ENCODE peak calls at places on chromosomes 12 and 14, in seven cellular contexts. I is lower leg skin, L is stomach, C is AG04450, S is kidney, Y is dorsolateral prefrontal cortex, U is PC-9. X is an unnamed sample.
A peak's percentile ranks its signal among the peaks of the same experiment; 100 is the strongest.

GRCh38 chr14:77286554-77286953 is 15.5 kb upstream of the NGB start:
- DNase-seq in I (no peak), L (no peak), C (no peak), S (no peak), Y (no peak), U (no peak), X (no peak)

GRCh38 chr12:41967668-41968649 is 176.7 kb downstream of the GXYLT1 start:
- DNase-seq in I (no peak), L (no peak), C (no peak), S (no peak), Y (no peak), U (no peak), X (no peak)

GRCh38 chr12:121452356-121453021 is 52.6 kb downstream of the RNF34 start:
- DNase-seq in I (peak; percentile 91), L (no peak), C (no peak), S (peak; percentile 86), Y (no peak), U (peak; percentile 88), X (no peak)

GRCh38 chr12:91565246-91565645 is 382.6 kb upstream of the DCN start:
- DNase-seq in I (no peak), L (no peak), C (no peak), S (no peak), Y (no peak), U (no peak), X (peak; percentile 13)

GRCh38 chr12:119681953-119682352 is 14.0 kb downstream of the PRKAB1 start:
- DNase-seq in I (no peak), L (no peak), C (no peak), S (no peak), Y (no peak), U (no peak), X (no peak)

GRCh38 chr12:101051151-101051550 is 158.9 kb downstream of the SLC5A8 start:
- DNase-seq in I (no peak), L (no peak), C (no peak), S (no peak), Y (no peak), U (no peak), X (no peak)

GRCh38 chr12:67042697-67043131 is 226.4 kb upstream of the CAND1 start:
- DNase-seq in I (no peak), L (no peak), C (no peak), S (no peak), Y (no peak), U (peak; percentile 11), X (no peak)

GRCh38 chr12:124547626-124548025 is 19.8 kb downstream of the NCOR2 start:
- DNase-seq in I (no peak), L (no peak), C (no peak), S (no peak), Y (no peak), U (no peak), X (no peak)

GRCh38 chr14:35339761-35340406 is 47.7 kb downstream of the PSMA6 start:
- DNase-seq in I (no peak), L (no peak), C (no peak), S (no peak), Y (no peak), U (no peak), X (no peak)

GRCh38 chr12:26704684-26705475 is 128.1 kb downstream of the ITPR2 start:
- DNase-seq in I (no peak), L (no peak), C (no peak), S (no peak), Y (no peak), U (no peak), X (peak; percentile 20)

GRCh38 chr14:104968153-104968527 is 10.0 kb downstream of the AHNAK2 start:
- DNase-seq in I (peak; percentile 96), L (peak; percentile 45), C (no peak), S (peak; percentile 95), Y (no peak), U (peak; percentile 76), X (peak; percentile 86)

GRCh38 chr14:77306406-77307098 is 14.1 kb downstream of the POMT2 start:
- DNase-seq in I (no peak), L (no peak), C (no peak), S (no peak), Y (no peak), U (no peak), X (peak; percentile 58)

GRCh38 chr12:3077572-3078081 is 448 bp downstream of the TSPAN9 start:
- DNase-seq in I (no peak), L (peak; percentile 34), C (no peak), S (peak; percentile 85), Y (no peak), U (peak; percentile 11), X (peak; percentile 46)

GRCh38 chr12:120490833-120491512 is 4.9 kb upstream of the DYNLL1 start:
- DNase-seq in I (no peak), L (no peak), C (no peak), S (no peak), Y (no peak), U (no peak), X (no peak)

GRCh38 chr12:8493084-8493483 is 20.2 kb upstream of the CLEC4D start:
- DNase-seq in I (no peak), L (no peak), C (no peak), S (no peak), Y (no peak), U (no peak), X (no peak)

GRCh38 chr12:16474801-16475200 is 127.4 kb downstream of the MGST1 start:
- DNase-seq in I (no peak), L (no peak), C (no peak), S (no peak), Y (no peak), U (no peak), X (no peak)

GRCh38 chr12:65911321-65911720 is 87.0 kb downstream of the HMGA2 start:
- DNase-seq in I (no peak), L (no peak), C (no peak), S (no peak), Y (no peak), U (no peak), X (peak; percentile 63)

GRCh38 chr12:6963016-6963731 is 7.3 kb downstream of the PHB2 start:
- DNase-seq in I (peak; percentile 93), L (peak; percentile 95), C (no peak), S (peak; percentile 90), Y (no peak), U (peak; percentile 99), X (no peak)

GRCh38 chr12:2336409-2336829 is 283.6 kb downstream of the CACNA1C start:
- DNase-seq in I (no peak), L (no peak), C (peak; percentile 85), S (no peak), Y (no peak), U (no peak), X (peak; percentile 94)

GRCh38 chr12:64173456-64173855 is 48.6 kb downstream of the KICS2 start:
- DNase-seq in I (no peak), L (no peak), C (no peak), S (no peak), Y (no peak), U (no peak), X (peak; percentile 36)

GRCh38 chr14:58294201-58294600 is 4.2 kb upstream of the ARID4A start:
- DNase-seq in I (no peak), L (no peak), C (no peak), S (no peak), Y (no peak), U (no peak), X (no peak)
- TF ChIP-seq CTCF in I (no peak), L (no peak), C (no peak), S (no peak), Y (no peak), U (no peak), X (no peak)

GRCh38 chr12:12266873-12267634 is at the start of gene LRP6:
- DNase-seq in I (peak; percentile 96), L (peak; percentile 90), C (peak; percentile 91), S (peak; percentile 96), Y (peak; percentile 85), U (peak; percentile 95), X (peak; percentile 98)
- TF ChIP-seq CTCF in I (no peak), L (no peak), C (no peak), S (no peak), Y (no peak), U (no peak), X (no peak)

DNA sequence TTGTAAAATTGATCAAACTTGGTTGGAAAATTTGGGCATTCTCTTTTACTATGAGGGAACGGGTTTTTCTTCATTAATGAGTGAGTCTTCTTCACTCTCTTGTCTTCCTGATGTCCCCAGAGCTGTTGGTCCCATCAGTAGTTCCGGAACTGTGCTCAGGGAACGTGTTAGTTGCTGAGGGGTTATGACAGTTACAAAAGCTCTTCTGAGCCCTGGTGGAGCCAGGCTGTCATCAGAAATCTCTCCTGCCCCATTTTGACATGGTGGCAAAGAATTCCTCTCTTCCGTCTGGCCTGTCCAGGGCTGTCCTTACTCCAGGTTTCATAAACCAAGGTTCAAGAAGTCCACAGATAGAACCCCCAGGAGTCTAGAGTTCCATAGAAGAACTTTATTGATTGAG is 208.5 kb downstream of the SLC41A2 start:
- DNase-seq in I (peak; percentile 31), L (no peak), C (no peak), S (no peak), Y (no peak), U (no peak), X (no peak)
- TF ChIP-seq CTCF in I (no peak), L (no peak), C (no peak), S (no peak), Y (no peak), U (no peak), X (no peak)

DNA sequence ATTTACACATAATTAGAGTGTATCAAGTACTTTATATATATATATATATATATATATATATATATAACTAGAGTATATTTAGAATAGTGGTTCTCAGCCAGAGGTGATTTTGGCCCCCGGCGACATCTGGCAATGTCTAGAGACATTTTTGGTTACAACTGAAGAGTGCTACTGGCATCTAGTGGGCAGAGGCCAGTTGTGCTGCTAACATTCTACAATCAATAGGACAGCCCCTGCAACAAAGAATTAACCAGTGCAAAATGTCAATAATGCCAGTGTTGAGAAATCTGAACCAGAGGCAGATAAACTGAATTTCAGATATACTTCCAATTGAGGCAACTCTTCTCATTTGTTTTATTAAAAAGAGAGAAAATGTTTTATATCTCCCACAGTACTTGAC is 8.9 kb downstream of the GTF2A1 start:
- DNase-seq in I (no peak), L (no peak), C (no peak), S (no peak), Y (peak; percentile 59), U (no peak), X (peak; percentile 65)
- TF ChIP-seq CTCF in I (no peak), L (no peak), C (peak; percentile 41), S (peak; percentile 59), Y (peak; percentile 53), U (peak; percentile 33), X (peak; percentile 20)

GRCh38 chr14:102095871-102096568 is 9.2 kb upstream of the HSP90AA1 start:
- DNase-seq in I (no peak), L (no peak), C (no peak), S (no peak), Y (no peak), U (peak; percentile 39), X (no peak)
- TF ChIP-seq CTCF in I (no peak), L (no peak), C (no peak), S (no peak), Y (no peak), U (no peak), X (no peak)

GRCh38 chr12:111482464-111482863 is 76.7 kb downstream of the SH2B3 start:
- DNase-seq in I (no peak), L (no peak), C (no peak), S (no peak), Y (no peak), U (no peak), X (no peak)
- TF ChIP-seq CTCF in I (no peak), L (no peak), C (peak; percentile 34), S (no peak), Y (no peak), U (peak; percentile 48), X (no peak)

GRCh38 chr14:106372870-106373657 is 846.7 kb downstream of the TMEM121 start:
- DNase-seq in I (peak; percentile 85), L (peak; percentile 73), C (no peak), S (peak; percentile 77), Y (no peak), U (peak; percentile 43), X (no peak)
- TF ChIP-seq CTCF in I (no peak), L (peak; percentile 22), C (no peak), S (peak; percentile 42), Y (peak; percentile 59), U (peak; percentile 78), X (no peak)